ENCODE peak calls at places on chromosomes 7 and 10, in four cellular contexts. U is spleen, X is small intestine, A is HL-60. B is an unnamed sample.

GRCh38 chr7:91325731-91326130 is 61.5 kb downstream of the FZD1 start:
- DNase-seq in U (no peak), X (no peak), A (no peak), B (no peak)

GRCh38 chr10:113524120-113524519 is 28.7 kb upstream of the HABP2 start:
- DNase-seq in U (no peak), X (no peak), A (no peak), B (no peak)

GRCh38 chr10:107548301-107548700 is 383.8 kb upstream of the SORCS1 start:
- DNase-seq in U (no peak), X (no peak), A (no peak), B (no peak)

GRCh38 chr10:55163388-55163972 is 362.4 kb upstream of the PCDH15 start:
- DNase-seq in U (no peak), X (no peak), A (no peak), B (no peak)

GRCh38 chr7:130491841-130492518 is at the start of gene MEST:
- DNase-seq in U (peak; percentile 78), X (no peak), A (no peak), B (no peak)

GRCh38 chr7:116801092-116801710 is 61.2 kb upstream of the CAPZA2 start:
- DNase-seq in U (no peak), X (peak; percentile 62), A (no peak), B (peak; percentile 96)

GRCh38 chr7:80412842-80413241 is 99.0 kb downstream of the GNAT3 start:
- DNase-seq in U (no peak), X (no peak), A (no peak), B (peak; percentile 97)

GRCh38 chr7:25308246-25308645 is 80.0 kb upstream of the NPVF start:
- DNase-seq in U (no peak), X (no peak), A (no peak), B (no peak)

GRCh38 chr10:12707461-12708185 is 293.9 kb downstream of the CCDC3 start:
- DNase-seq in U (no peak), X (peak; percentile 39), A (no peak), B (peak; percentile 90)

GRCh38 chr7:7765422-7765821 is 47.0 kb upstream of the RPA3 start:
- DNase-seq in U (no peak), X (peak; percentile 34), A (no peak), B (peak; percentile 91)

GRCh38 chr10:124657806-124658205 is 86.4 kb downstream of the FAM53B start:
- DNase-seq in U (peak; percentile 77), X (peak; percentile 42), A (peak; percentile 32), B (no peak)

GRCh38 chr10:24254180-24254579 is 45.2 kb downstream of the KIAA1217 start:
- DNase-seq in U (no peak), X (no peak), A (no peak), B (peak; percentile 84)

GRCh38 chr10:114389429-114389828 is 14.9 kb downstream of the AFAP1L2 start:
- DNase-seq in U (no peak), X (no peak), A (no peak), B (peak; percentile 49)

GRCh38 chr10:79266543-79267312 is 80.5 kb upstream of the PPIF start:
- DNase-seq in U (no peak), X (no peak), A (peak; percentile 91), B (peak; percentile 84)

GRCh38 chr10:70052462-70053211 is at the start of gene MACROH2A2:
- DNase-seq in U (no peak), X (peak; percentile 66), A (peak; percentile 40), B (peak; percentile 54)

GRCh38 chr7:43625453-43625852 is 42.5 kb downstream of the STK17A start:
- DNase-seq in U (no peak), X (peak; percentile 49), A (no peak), B (no peak)

GRCh38 chr10:128062331-128062730 is 63.9 kb downstream of the MKI67 start:
- DNase-seq in U (peak; percentile 87), X (no peak), A (peak; percentile 50), B (no peak)

GRCh38 chr10:24206334-24206733 is 2.6 kb upstream of the KIAA1217 start:
- DNase-seq in U (no peak), X (no peak), A (no peak), B (no peak)

GRCh38 chr7:151249732-151250072 is 1.2 kb upstream of the SMARCD3 start:
- DNase-seq in U (no peak), X (no peak), A (no peak), B (peak; percentile 44)

GRCh38 chr10:124416733-124417132 is 2.0 kb downstream of the OAT start:
- DNase-seq in U (no peak), X (no peak), A (no peak), B (peak; percentile 53)

GRCh38 chr7:158646766-158647474 is 57.7 kb downstream of the NCAPG2 start:
- DNase-seq in U (no peak), X (no peak), A (no peak), B (no peak)

GRCh38 chr10:3828404-3829192 is 43.6 kb upstream of the KLF6 start:
- DNase-seq in U (no peak), X (peak; percentile 78), A (no peak), B (peak; percentile 78)

GRCh38 chr7:107372298-107372697 is 97.6 kb upstream of the GPR22 start:
- DNase-seq in U (no peak), X (no peak), A (no peak), B (peak; percentile 58)

GRCh38 chr10:97250952-97251351 is 41.5 kb downstream of the ARHGAP19 start:
- DNase-seq in U (no peak), X (no peak), A (no peak), B (no peak)

GRCh38 chr7:388461-388960 is 98.5 kb downstream of the FOXL3 start:
- DNase-seq in U (peak; percentile 80), X (no peak), A (no peak), B (no peak)

GRCh38 chr7:151877911-151878835 is 1.3 kb upstream of the PRKAG2 start:
- DNase-seq in U (peak; percentile 84), X (no peak), A (no peak), B (no peak)

GRCh38 chr7:220151-220841 is 27.9 kb downstream of the FAM20C start:
- DNase-seq in U (no peak), X (no peak), A (no peak), B (peak; percentile 17)

GRCh38 chr10:62073429-62073828 is 171.9 kb downstream of the ARID5B start:
- DNase-seq in U (no peak), X (peak; percentile 43), A (no peak), B (no peak)

GRCh38 chr10:115827180-115827579 is 445.8 kb downstream of the GFRA1 start:
- DNase-seq in U (no peak), X (no peak), A (no peak), B (no peak)

GRCh38 chr7:81769891-81770818 is at the start of gene HGF:
- DNase-seq in U (peak; percentile 78), X (no peak), A (peak; percentile 28), B (no peak)
- H3K4me3 ChIP-seq in U (peak within 1 kb of the TSS; percentile 19), X (no peak within 1 kb of the TSS), A (peak within 1 kb of the TSS; percentile 66), B (no peak within 1 kb of the TSS)

DNA sequence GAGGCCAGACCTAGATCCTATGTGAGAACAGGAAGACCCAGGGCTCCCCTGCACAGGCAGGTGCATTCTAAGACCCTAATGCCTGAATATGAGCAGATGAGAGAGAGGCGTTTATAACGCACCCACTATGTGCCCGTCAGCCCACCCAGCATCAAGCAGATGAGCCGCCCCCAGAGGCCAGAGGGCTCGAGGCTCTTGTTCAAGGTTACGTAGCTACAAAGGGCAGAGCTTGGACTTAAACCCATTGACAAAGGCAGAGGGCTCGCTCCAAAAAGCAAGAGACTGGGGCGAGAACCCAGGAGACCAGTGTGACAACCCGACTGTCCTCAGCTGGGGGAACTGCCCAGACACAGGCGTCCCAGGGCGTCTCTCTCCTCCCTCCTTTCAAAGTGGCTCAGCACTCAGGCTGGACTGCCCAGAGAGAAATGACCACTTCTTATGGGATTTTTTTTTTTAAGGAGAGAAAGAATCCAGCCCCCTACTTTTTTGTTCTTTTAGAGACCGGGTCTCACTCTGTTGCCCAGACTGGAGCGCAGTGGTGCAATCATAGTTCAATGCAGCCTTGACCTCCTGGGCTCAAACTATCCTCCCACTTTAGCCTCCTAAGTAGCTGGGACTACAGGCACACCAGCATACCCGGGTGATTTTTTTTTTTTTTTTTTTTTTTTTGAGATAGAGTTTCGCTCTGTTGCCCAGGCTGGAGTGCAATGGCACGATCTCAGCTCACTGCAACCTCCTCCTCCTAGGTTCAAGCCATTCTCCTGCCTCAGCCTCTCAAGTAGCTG is 40.1 kb downstream of the TNRC18 start:
- DNase-seq in U (no peak), X (no peak), A (no peak), B (no peak)
- H3K4me3 ChIP-seq in U (no peak overlapping the region), X (no peak overlapping the region), A (no peak overlapping the region), B (no peak overlapping the region)

GRCh38 chr7:143363011-143363937 is 761 bp upstream of the FAM131B start:
- DNase-seq in U (no peak), X (no peak), A (no peak), B (no peak)
- H3K4me3 ChIP-seq in U (no peak overlapping the region), X (no peak overlapping the region), A (peak overlapping the region; percentile 14), B (no peak overlapping the region)

GRCh38 chr7:15922002-15922401 is 235.5 kb upstream of the MEOX2 start:
- DNase-seq in U (no peak), X (no peak), A (no peak), B (no peak)

GRCh38 chr7:15924910-15925309 is 238.4 kb upstream of the MEOX2 start:
- DNase-seq in U (no peak), X (no peak), A (no peak), B (peak; percentile 47)

GRCh38 chr7:15925608-15926007 is 239.1 kb upstream of the MEOX2 start:
- DNase-seq in U (no peak), X (no peak), A (no peak), B (no peak)

GRCh38 chr7:15920953-15921352 is 234.5 kb upstream of the MEOX2 start:
- DNase-seq in U (no peak), X (no peak), A (no peak), B (no peak)

DNA sequence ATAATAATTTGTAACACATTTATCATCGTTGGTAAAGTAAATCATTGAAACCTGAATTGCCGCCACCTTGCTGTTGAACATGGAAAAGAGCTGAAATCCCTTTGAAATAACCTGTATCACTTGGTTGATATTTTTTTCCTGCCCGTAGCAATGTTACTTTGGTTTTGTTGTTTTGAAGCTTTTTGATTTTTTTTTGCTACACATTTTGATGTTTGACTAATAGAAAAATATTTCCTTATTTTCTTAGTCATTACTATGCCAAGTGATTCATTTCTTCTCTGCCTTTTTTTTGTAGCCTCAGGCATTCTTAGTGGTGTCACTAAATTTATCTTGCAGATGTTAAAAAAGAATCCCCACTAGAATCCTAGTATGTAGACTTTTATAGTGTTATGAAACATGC is 235.1 kb upstream of the MEOX2 start:
- DNase-seq in U (no peak), X (no peak), A (no peak), B (peak; percentile 71)
- H3K4me3 ChIP-seq in U (no peak overlapping the region), X (no peak overlapping the region), A (no peak overlapping the region), B (no peak overlapping the region)

DNA sequence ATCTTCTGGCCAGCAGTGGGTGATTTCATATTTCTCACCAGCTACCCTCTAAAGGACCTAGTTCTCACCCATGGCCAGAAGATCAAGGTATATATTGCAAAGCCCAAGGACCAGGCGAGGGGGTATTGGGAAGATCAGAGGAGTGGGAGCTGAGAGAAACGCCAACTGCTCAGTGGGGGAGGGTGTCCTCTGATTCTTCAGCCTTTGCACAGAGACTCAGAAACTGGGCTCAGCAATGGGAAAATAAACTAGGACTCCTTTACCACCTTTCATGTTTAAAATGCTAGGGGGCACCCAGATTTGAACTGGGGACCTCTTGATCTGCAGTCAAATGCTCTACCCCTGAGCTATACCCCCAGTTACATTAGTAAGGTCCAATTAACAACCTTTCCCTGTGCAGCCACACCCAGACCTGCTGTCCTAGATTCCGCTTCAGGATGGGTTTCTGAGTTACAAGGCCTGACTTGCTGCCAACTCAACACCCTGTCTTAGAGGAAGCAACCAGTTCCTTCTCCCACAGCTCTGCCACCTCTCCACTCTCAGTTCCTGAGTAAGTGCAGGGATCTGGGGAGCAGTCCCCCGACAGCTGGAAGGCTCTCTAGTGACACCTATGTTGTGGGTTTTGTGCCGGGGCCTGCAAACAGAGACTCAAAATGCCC is 93.5 kb downstream of the ZNF783 start:
- DNase-seq in U (no peak), X (no peak), A (no peak), B (peak; percentile 68)
- H3K4me3 ChIP-seq in U (no peak overlapping the region), X (no peak overlapping the region), A (no peak overlapping the region), B (no peak overlapping the region)

B was measured in bronchial epithelial cell.